ENCODE peak calls at places on chromosomes 2 and 18, in ten cellular contexts. One of them, this sample, is unnamed.

GRCh38 chr18:63205791-63206252 is 113.7 kb downstream of the BCL2 start:
- DNase-seq in activated naive CD4-positive, alpha-beta T cell: no peak
- DNase-seq in T-helper 2 cell: peak
- DNase-seq in amniotic stem cell: no peak
- DNase-seq in AML-193: no peak
- DNase-seq in stimulated activated CD4-positive, alpha-beta T cell treated with anti-CD3 and anti-CD28 coated beads, Interleukin-2, amount 100 ng/mL, for 48 hours: no peak
- DNase-seq in stimulated activated CD8-positive, alpha-beta memory T cell treated with anti-CD3 and anti-CD28 coated beads, Interleukin-4, amount 100 ng/mL, for 1 hour: no peak
- DNase-seq in hepatic stellate cell: no peak
- DNase-seq in mesendoderm: no peak
- DNase-seq in stimulated activated naive B cell treated with anti-CD40 and anti-IgM and Interleukin-4, amounts not matched to agents 10 μg/mL and 1 μg/mL and 100 μg/mL, for 72 hours: no peak
- DNase-seq in this sample: no peak

GRCh38 chr2:53913721-53914120 is 54.0 kb upstream of the GPR75 start:
- DNase-seq in hepatic stellate cell: peak
- DNase-seq in mesendoderm: no peak
- DNase-seq in T-helper 2 cell: peak
- DNase-seq in activated naive CD4-positive, alpha-beta T cell: peak
- DNase-seq in AML-193: peak
- DNase-seq in amniotic stem cell: no peak
- DNase-seq in stimulated activated CD4-positive, alpha-beta T cell treated with anti-CD3 and anti-CD28 coated beads, Interleukin-2, amount 100 ng/mL, for 48 hours: peak
- DNase-seq in stimulated activated CD8-positive, alpha-beta memory T cell treated with anti-CD3 and anti-CD28 coated beads, Interleukin-4, amount 100 ng/mL, for 1 hour: peak
- DNase-seq in stimulated activated naive B cell treated with anti-CD40 and anti-IgM and Interleukin-4, amounts not matched to agents 10 μg/mL and 1 μg/mL and 100 μg/mL, for 72 hours: peak
- DNase-seq in this sample: peak

GRCh38 chr2:53819627-53820026 is 32.8 kb downstream of the ERLEC1 start:
- DNase-seq in stimulated activated CD8-positive, alpha-beta memory T cell treated with anti-CD3 and anti-CD28 coated beads, Interleukin-4, amount 100 ng/mL, for 1 hour: no peak
- DNase-seq in T-helper 2 cell: no peak
- DNase-seq in stimulated activated CD4-positive, alpha-beta T cell treated with anti-CD3 and anti-CD28 coated beads, Interleukin-2, amount 100 ng/mL, for 48 hours: no peak
- DNase-seq in activated naive CD4-positive, alpha-beta T cell: no peak
- DNase-seq in amniotic stem cell: no peak
- DNase-seq in AML-193: no peak
- DNase-seq in mesendoderm: no peak
- DNase-seq in stimulated activated naive B cell treated with anti-CD40 and anti-IgM and Interleukin-4, amounts not matched to agents 10 μg/mL and 1 μg/mL and 100 μg/mL, for 72 hours: no peak
- DNase-seq in hepatic stellate cell: no peak
- DNase-seq in this sample: no peak

GRCh38 chr2:10249798-10250197 is 52.9 kb upstream of the HPCAL1 start:
- DNase-seq in amniotic stem cell: no peak
- DNase-seq in mesendoderm: no peak
- DNase-seq in stimulated activated CD8-positive, alpha-beta memory T cell treated with anti-CD3 and anti-CD28 coated beads, Interleukin-4, amount 100 ng/mL, for 1 hour: no peak
- DNase-seq in hepatic stellate cell: no peak
- DNase-seq in activated naive CD4-positive, alpha-beta T cell: no peak
- DNase-seq in T-helper 2 cell: no peak
- DNase-seq in stimulated activated naive B cell treated with anti-CD40 and anti-IgM and Interleukin-4, amounts not matched to agents 10 μg/mL and 1 μg/mL and 100 μg/mL, for 72 hours: no peak
- DNase-seq in stimulated activated CD4-positive, alpha-beta T cell treated with anti-CD3 and anti-CD28 coated beads, Interleukin-2, amount 100 ng/mL, for 48 hours: no peak
- DNase-seq in AML-193: no peak
- DNase-seq in this sample: no peak

GRCh38 chr2:222819722-222820333 is 41.0 kb upstream of the ACSL3 start:
- DNase-seq in stimulated activated CD4-positive, alpha-beta T cell treated with anti-CD3 and anti-CD28 coated beads, Interleukin-2, amount 100 ng/mL, for 48 hours: no peak
- DNase-seq in activated naive CD4-positive, alpha-beta T cell: no peak
- DNase-seq in hepatic stellate cell: no peak
- DNase-seq in mesendoderm: no peak
- DNase-seq in amniotic stem cell: no peak
- DNase-seq in stimulated activated CD8-positive, alpha-beta memory T cell treated with anti-CD3 and anti-CD28 coated beads, Interleukin-4, amount 100 ng/mL, for 1 hour: no peak
- DNase-seq in T-helper 2 cell: peak
- DNase-seq in stimulated activated naive B cell treated with anti-CD40 and anti-IgM and Interleukin-4, amounts not matched to agents 10 μg/mL and 1 μg/mL and 100 μg/mL, for 72 hours: no peak
- DNase-seq in AML-193: no peak
- DNase-seq in this sample: peak

GRCh38 chr2:174699993-174700766 is 64.1 kb downstream of the CHRNA1 start:
- DNase-seq in activated naive CD4-positive, alpha-beta T cell: no peak
- DNase-seq in T-helper 2 cell: peak
- DNase-seq in AML-193: peak
- DNase-seq in stimulated activated CD8-positive, alpha-beta memory T cell treated with anti-CD3 and anti-CD28 coated beads, Interleukin-4, amount 100 ng/mL, for 1 hour: no peak
- DNase-seq in hepatic stellate cell: peak
- DNase-seq in stimulated activated naive B cell treated with anti-CD40 and anti-IgM and Interleukin-4, amounts not matched to agents 10 μg/mL and 1 μg/mL and 100 μg/mL, for 72 hours: no peak
- DNase-seq in mesendoderm: peak
- DNase-seq in amniotic stem cell: no peak
- DNase-seq in stimulated activated CD4-positive, alpha-beta T cell treated with anti-CD3 and anti-CD28 coated beads, Interleukin-2, amount 100 ng/mL, for 48 hours: no peak
- DNase-seq in this sample: peak

GRCh38 chr2:108621689-108622681 is 87.7 kb downstream of the LIMS1 start:
- DNase-seq in stimulated activated CD8-positive, alpha-beta memory T cell treated with anti-CD3 and anti-CD28 coated beads, Interleukin-4, amount 100 ng/mL, for 1 hour: no peak
- DNase-seq in activated naive CD4-positive, alpha-beta T cell: no peak
- DNase-seq in stimulated activated naive B cell treated with anti-CD40 and anti-IgM and Interleukin-4, amounts not matched to agents 10 μg/mL and 1 μg/mL and 100 μg/mL, for 72 hours: no peak
- DNase-seq in mesendoderm: peak
- DNase-seq in amniotic stem cell: no peak
- DNase-seq in T-helper 2 cell: peak
- DNase-seq in AML-193: peak
- DNase-seq in hepatic stellate cell: no peak
- DNase-seq in stimulated activated CD4-positive, alpha-beta T cell treated with anti-CD3 and anti-CD28 coated beads, Interleukin-2, amount 100 ng/mL, for 48 hours: no peak
- DNase-seq in this sample: no peak

GRCh38 chr2:222592176-222592575 is 63.7 kb downstream of the FARSB start:
- DNase-seq in amniotic stem cell: no peak
- DNase-seq in activated naive CD4-positive, alpha-beta T cell: no peak
- DNase-seq in T-helper 2 cell: no peak
- DNase-seq in AML-193: no peak
- DNase-seq in stimulated activated CD8-positive, alpha-beta memory T cell treated with anti-CD3 and anti-CD28 coated beads, Interleukin-4, amount 100 ng/mL, for 1 hour: no peak
- DNase-seq in mesendoderm: peak
- DNase-seq in hepatic stellate cell: no peak
- DNase-seq in stimulated activated CD4-positive, alpha-beta T cell treated with anti-CD3 and anti-CD28 coated beads, Interleukin-2, amount 100 ng/mL, for 48 hours: no peak
- DNase-seq in stimulated activated naive B cell treated with anti-CD40 and anti-IgM and Interleukin-4, amounts not matched to agents 10 μg/mL and 1 μg/mL and 100 μg/mL, for 72 hours: no peak
- DNase-seq in this sample: no peak

GRCh38 chr18:7000484-7001096 is 117.0 kb downstream of the LAMA1 start:
- DNase-seq in stimulated activated CD8-positive, alpha-beta memory T cell treated with anti-CD3 and anti-CD28 coated beads, Interleukin-4, amount 100 ng/mL, for 1 hour: no peak
- DNase-seq in hepatic stellate cell: peak
- DNase-seq in T-helper 2 cell: no peak
- DNase-seq in AML-193: peak
- DNase-seq in stimulated activated CD4-positive, alpha-beta T cell treated with anti-CD3 and anti-CD28 coated beads, Interleukin-2, amount 100 ng/mL, for 48 hours: no peak
- DNase-seq in mesendoderm: peak
- DNase-seq in stimulated activated naive B cell treated with anti-CD40 and anti-IgM and Interleukin-4, amounts not matched to agents 10 μg/mL and 1 μg/mL and 100 μg/mL, for 72 hours: no peak
- DNase-seq in activated naive CD4-positive, alpha-beta T cell: no peak
- DNase-seq in amniotic stem cell: peak
- DNase-seq in this sample: peak